ENCODE peak calls at places on chromosomes 13 and 19, in ten cellular contexts. One of them, this sample, is unnamed.

GRCh38 chr13:24223341-24224231 is 63.1 kb downstream of the SPATA13 start:
- DNase-seq in mucosa of descending colon: no peak
- DNase-seq in BE2C: no peak
- DNase-seq in progenitor cell of endocrine pancreas: no peak
- DNase-seq in AG09319: no peak
- DNase-seq in GM10248: peak
- DNase-seq in kidney: peak
- DNase-seq in tibial artery: no peak
- DNase-seq in GM06990: peak
- DNase-seq in heart right ventricle: no peak
- DNase-seq in this sample: no peak

GRCh38 chr19:29662604-29663404 is 2.5 kb upstream of the PLEKHF1 start:
- DNase-seq in kidney: peak
- DNase-seq in heart right ventricle: peak
- DNase-seq in tibial artery: peak
- DNase-seq in mucosa of descending colon: peak
- DNase-seq in GM10248: no peak
- DNase-seq in AG09319: peak
- DNase-seq in GM06990: no peak
- DNase-seq in BE2C: no peak
- DNase-seq in progenitor cell of endocrine pancreas: no peak
- DNase-seq in this sample: no peak

GRCh38 chr19:29329460-29330134 is 116.6 kb upstream of the UQCRFS1 start:
- DNase-seq in heart right ventricle: no peak
- DNase-seq in tibial artery: no peak
- DNase-seq in BE2C: no peak
- DNase-seq in progenitor cell of endocrine pancreas: peak
- DNase-seq in GM10248: peak
- DNase-seq in GM06990: no peak
- DNase-seq in mucosa of descending colon: no peak
- DNase-seq in kidney: no peak
- DNase-seq in AG09319: no peak
- DNase-seq in this sample: peak

GRCh38 chr19:28889941-28890645 is 322.9 kb downstream of the UQCRFS1 start:
- DNase-seq in mucosa of descending colon: no peak
- DNase-seq in BE2C: no peak
- DNase-seq in heart right ventricle: no peak
- DNase-seq in AG09319: no peak
- DNase-seq in GM06990: no peak
- DNase-seq in tibial artery: no peak
- DNase-seq in GM10248: no peak
- DNase-seq in kidney: no peak
- DNase-seq in progenitor cell of endocrine pancreas: no peak
- DNase-seq in this sample: no peak

GRCh38 chr13:27327633-27328032 is 57.0 kb downstream of the RASL11A start:
- DNase-seq in progenitor cell of endocrine pancreas: no peak
- DNase-seq in AG09319: no peak
- DNase-seq in BE2C: no peak
- DNase-seq in heart right ventricle: no peak
- DNase-seq in mucosa of descending colon: no peak
- DNase-seq in GM06990: no peak
- DNase-seq in GM10248: no peak
- DNase-seq in kidney: no peak
- DNase-seq in tibial artery: no peak
- DNase-seq in this sample: no peak

GRCh38 chr19:33394006-33394722 is 20.7 kb downstream of the CEBPG start:
- DNase-seq in heart right ventricle: peak
- DNase-seq in progenitor cell of endocrine pancreas: no peak
- DNase-seq in BE2C: peak
- DNase-seq in AG09319: peak
- DNase-seq in mucosa of descending colon: peak
- DNase-seq in kidney: peak
- DNase-seq in GM10248: no peak
- DNase-seq in tibial artery: peak
- DNase-seq in GM06990: no peak
- DNase-seq in this sample: no peak

GRCh38 chr19:14514215-14514871 is 3.9 kb downstream of the DNAJB1 start:
- DNase-seq in mucosa of descending colon: no peak
- DNase-seq in AG09319: no peak
- DNase-seq in GM10248: no peak
- DNase-seq in progenitor cell of endocrine pancreas: no peak
- DNase-seq in heart right ventricle: no peak
- DNase-seq in kidney: no peak
- DNase-seq in tibial artery: no peak
- DNase-seq in GM06990: no peak
- DNase-seq in BE2C: no peak
- DNase-seq in this sample: no peak

GRCh38 chr13:103288114-103288513 is 221.9 kb upstream of the SLC10A2 start:
- DNase-seq in GM06990: no peak
- DNase-seq in AG09319: no peak
- DNase-seq in kidney: no peak
- DNase-seq in mucosa of descending colon: no peak
- DNase-seq in BE2C: no peak
- DNase-seq in heart right ventricle: no peak
- DNase-seq in progenitor cell of endocrine pancreas: no peak
- DNase-seq in GM10248: no peak
- DNase-seq in tibial artery: no peak
- DNase-seq in this sample: no peak

GRCh38 chr13:98141938-98142426 is 912 bp upstream of the FARP1 start:
- DNase-seq in tibial artery: peak
- DNase-seq in heart right ventricle: peak
- DNase-seq in kidney: no peak
- DNase-seq in mucosa of descending colon: peak
- DNase-seq in AG09319: no peak
- DNase-seq in progenitor cell of endocrine pancreas: no peak
- DNase-seq in GM10248: peak
- DNase-seq in GM06990: no peak
- DNase-seq in BE2C: peak
- DNase-seq in this sample: peak

GRCh38 chr13:38099751-38100150 is 230.2 kb upstream of the TRPC4 start:
- DNase-seq in AG09319: no peak
- DNase-seq in GM06990: no peak
- DNase-seq in tibial artery: no peak
- DNase-seq in heart right ventricle: no peak
- DNase-seq in kidney: no peak
- DNase-seq in GM10248: no peak
- DNase-seq in progenitor cell of endocrine pancreas: no peak
- DNase-seq in BE2C: no peak
- DNase-seq in mucosa of descending colon: no peak
- DNase-seq in this sample: no peak

GRCh38 chr19:50290011-50290410 is 39.2 kb downstream of the KCNC3 start:
- DNase-seq in mucosa of descending colon: no peak
- DNase-seq in tibial artery: no peak
- DNase-seq in GM10248: no peak
- DNase-seq in AG09319: no peak
- DNase-seq in heart right ventricle: no peak
- DNase-seq in kidney: no peak
- DNase-seq in GM06990: no peak
- DNase-seq in progenitor cell of endocrine pancreas: no peak
- DNase-seq in BE2C: no peak
- DNase-seq in this sample: no peak
- TF ChIP-seq CTCF in mucosa of descending colon: no peak
- TF ChIP-seq CTCF in tibial artery: no peak
- TF ChIP-seq CTCF in GM10248: no peak
- TF ChIP-seq CTCF in AG09319: no peak
- TF ChIP-seq CTCF in heart right ventricle: no peak
- TF ChIP-seq CTCF in kidney: no peak
- TF ChIP-seq CTCF in GM06990: no peak
- TF ChIP-seq CTCF in progenitor cell of endocrine pancreas: no peak
- TF ChIP-seq CTCF in BE2C: no peak
- TF ChIP-seq CTCF in this sample: no peak

GRCh38 chr19:16626796-16627193 is 1.2 kb downstream of the MED26 start:
- DNase-seq in progenitor cell of endocrine pancreas: no peak
- DNase-seq in AG09319: no peak
- DNase-seq in kidney: no peak
- DNase-seq in heart right ventricle: no peak
- DNase-seq in tibial artery: no peak
- DNase-seq in mucosa of descending colon: no peak
- DNase-seq in BE2C: no peak
- DNase-seq in GM06990: no peak
- DNase-seq in GM10248: no peak
- DNase-seq in this sample: peak

GRCh38 chr19:16627928-16628182 is 149 bp downstream of the MED26 start:
- DNase-seq in AG09319: no peak
- DNase-seq in GM10248: no peak
- DNase-seq in kidney: no peak
- DNase-seq in BE2C: no peak
- DNase-seq in tibial artery: no peak
- DNase-seq in GM06990: no peak
- DNase-seq in heart right ventricle: peak
- DNase-seq in progenitor cell of endocrine pancreas: no peak
- DNase-seq in mucosa of descending colon: no peak
- DNase-seq in this sample: no peak

GRCh38 chr19:16628183-16628983 is at the start of gene MED26:
- DNase-seq in kidney: peak
- DNase-seq in tibial artery: peak
- DNase-seq in GM10248: peak
- DNase-seq in mucosa of descending colon: peak
- DNase-seq in GM06990: peak
- DNase-seq in heart right ventricle: peak
- DNase-seq in AG09319: peak
- DNase-seq in BE2C: peak
- DNase-seq in progenitor cell of endocrine pancreas: peak
- DNase-seq in this sample: peak

GRCh38 chr19:16628984-16629691 is 1.1 kb upstream of the MED26 start:
- DNase-seq in mucosa of descending colon: no peak
- DNase-seq in GM10248: no peak
- DNase-seq in GM06990: no peak
- DNase-seq in AG09319: peak
- DNase-seq in BE2C: peak
- DNase-seq in kidney: no peak
- DNase-seq in heart right ventricle: no peak
- DNase-seq in progenitor cell of endocrine pancreas: no peak
- DNase-seq in tibial artery: no peak
- DNase-seq in this sample: peak

DNA sequence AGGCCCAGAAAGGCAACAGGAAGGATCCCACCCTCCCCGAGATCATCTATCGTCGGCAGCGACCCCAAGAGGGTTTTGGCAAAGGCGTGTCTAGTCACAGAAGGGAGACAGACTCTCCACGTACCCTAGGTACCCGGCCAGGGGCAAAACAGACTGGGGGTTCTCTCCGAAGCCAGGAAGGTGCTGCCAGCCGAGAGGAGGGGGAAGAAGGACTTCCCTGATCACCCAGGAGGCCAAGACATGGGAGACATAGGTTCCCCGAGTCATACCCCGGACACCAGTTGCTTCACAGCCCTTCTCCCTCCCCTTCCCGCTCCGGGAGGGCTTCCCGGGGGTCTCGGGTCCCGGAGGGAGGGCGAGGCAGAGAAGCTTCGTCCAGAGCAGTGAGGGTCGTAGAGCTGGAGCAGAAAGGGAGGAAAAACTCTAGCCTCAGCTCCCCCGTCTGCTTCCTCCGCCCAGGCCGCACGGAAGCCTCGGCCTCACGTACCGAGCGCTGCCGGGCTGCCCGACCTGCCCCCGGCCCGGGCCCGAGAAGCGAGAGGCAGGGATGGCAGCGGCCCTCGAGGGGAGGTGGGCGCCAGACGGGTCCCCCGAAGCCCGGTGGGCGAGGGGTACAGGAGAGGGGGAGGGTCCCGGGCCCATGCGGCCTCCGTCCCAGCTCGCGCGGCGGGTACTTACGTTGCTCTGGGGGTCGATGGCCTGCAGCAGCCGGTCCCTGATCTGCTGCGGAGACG is 643 bp downstream of the MED26 start:
- DNase-seq in tibial artery: peak
- DNase-seq in kidney: peak
- DNase-seq in GM06990: peak
- DNase-seq in AG09319: no peak
- DNase-seq in BE2C: no peak
- DNase-seq in GM10248: no peak
- DNase-seq in heart right ventricle: no peak
- DNase-seq in mucosa of descending colon: peak
- DNase-seq in progenitor cell of endocrine pancreas: no peak
- DNase-seq in this sample: peak
- TF ChIP-seq CTCF in tibial artery: no peak
- TF ChIP-seq CTCF in kidney: no peak
- TF ChIP-seq CTCF in GM06990: no peak
- TF ChIP-seq CTCF in AG09319: no peak
- TF ChIP-seq CTCF in BE2C: no peak
- TF ChIP-seq CTCF in GM10248: no peak
- TF ChIP-seq CTCF in heart right ventricle: no peak
- TF ChIP-seq CTCF in mucosa of descending colon: no peak
- TF ChIP-seq CTCF in progenitor cell of endocrine pancreas: no peak
- TF ChIP-seq CTCF in this sample: no peak

GRCh38 chr19:8511573-8512101 is 2.3 kb downstream of the ZNF414 start:
- DNase-seq in BE2C: no peak
- DNase-seq in kidney: no peak
- DNase-seq in heart right ventricle: no peak
- DNase-seq in AG09319: no peak
- DNase-seq in GM10248: no peak
- DNase-seq in progenitor cell of endocrine pancreas: no peak
- DNase-seq in mucosa of descending colon: peak
- DNase-seq in tibial artery: no peak
- DNase-seq in GM06990: no peak
- DNase-seq in this sample: no peak
- TF ChIP-seq CTCF in BE2C: no peak
- TF ChIP-seq CTCF in kidney: no peak
- TF ChIP-seq CTCF in heart right ventricle: no peak
- TF ChIP-seq CTCF in AG09319: no peak
- TF ChIP-seq CTCF in GM10248: no peak
- TF ChIP-seq CTCF in progenitor cell of endocrine pancreas: no peak
- TF ChIP-seq CTCF in mucosa of descending colon: no peak
- TF ChIP-seq CTCF in tibial artery: no peak
- TF ChIP-seq CTCF in GM06990: no peak
- TF ChIP-seq CTCF in this sample: no peak

GRCh38 chr13:94811753-94812152 is 99.4 kb upstream of the SOX21 start:
- DNase-seq in AG09319: no peak
- DNase-seq in BE2C: no peak
- DNase-seq in mucosa of descending colon: no peak
- DNase-seq in GM10248: no peak
- DNase-seq in heart right ventricle: no peak
- DNase-seq in tibial artery: no peak
- DNase-seq in GM06990: no peak
- DNase-seq in kidney: no peak
- DNase-seq in progenitor cell of endocrine pancreas: no peak
- DNase-seq in this sample: no peak
- TF ChIP-seq CTCF in AG09319: no peak
- TF ChIP-seq CTCF in BE2C: no peak
- TF ChIP-seq CTCF in mucosa of descending colon: no peak
- TF ChIP-seq CTCF in GM10248: no peak
- TF ChIP-seq CTCF in heart right ventricle: no peak
- TF ChIP-seq CTCF in tibial artery: no peak
- TF ChIP-seq CTCF in GM06990: no peak
- TF ChIP-seq CTCF in kidney: no peak
- TF ChIP-seq CTCF in progenitor cell of endocrine pancreas: no peak
- TF ChIP-seq CTCF in this sample: no peak

GRCh38 chr19:56837892-56838679 is 2.4 kb downstream of the PEG3 start:
- DNase-seq in GM06990: no peak
- DNase-seq in heart right ventricle: peak
- DNase-seq in kidney: peak
- DNase-seq in BE2C: peak
- DNase-seq in mucosa of descending colon: peak
- DNase-seq in AG09319: no peak
- DNase-seq in tibial artery: peak
- DNase-seq in GM10248: no peak
- DNase-seq in progenitor cell of endocrine pancreas: no peak
- DNase-seq in this sample: no peak
- TF ChIP-seq CTCF in GM06990: no peak
- TF ChIP-seq CTCF in heart right ventricle: no peak
- TF ChIP-seq CTCF in kidney: peak
- TF ChIP-seq CTCF in BE2C: peak
- TF ChIP-seq CTCF in mucosa of descending colon: no peak
- TF ChIP-seq CTCF in AG09319: no peak
- TF ChIP-seq CTCF in tibial artery: peak
- TF ChIP-seq CTCF in GM10248: no peak
- TF ChIP-seq CTCF in progenitor cell of endocrine pancreas: no peak
- TF ChIP-seq CTCF in this sample: no peak

This sample was measured in nephron progenitor cell.